ENCODE peak calls at places on chromosome 9, in ten cellular contexts. K is sigmoid colon, N is mesenchymal stem cell, M is psoas muscle, H is aorta, Z is transverse colon, R is heart right ventricle, E is colonic mucosa, A is uterus, T is neuronal stem cell. W is an unnamed sample. For H3K4me1, the result is how much of the 10 kb centered on the place peaks cover.

GRCh38 chr9:101455656-101456235 is 20.2 kb upstream of the ALDOB start:
- DNase-seq in K (no peak), N (no peak), A (no peak), M (no peak), R (no peak), Z (no peak), T (no peak), H (no peak), E (no peak), W (no peak)

GRCh38 chr9:21744874-21745273 is 57.6 kb upstream of the MTAP start:
- DNase-seq in M (no peak), Z (no peak), N (no peak), T (no peak), H (no peak), K (no peak), A (no peak), R (no peak), E (no peak), W (no peak)

GRCh38 chr9:131969469-131969989 is 110.1 kb downstream of the MED27 start:
- DNase-seq in H (no peak), T (no peak), R (no peak), N (no peak), E (no peak), M (no peak), Z (no peak), K (no peak), A (no peak), W (no peak)

GRCh38 chr9:19641046-19641445 is 147.8 kb downstream of the SLC24A2 start:
- DNase-seq in E (no peak), T (no peak), R (no peak), Z (no peak), M (no peak), A (no peak), N (peak), H (no peak), K (no peak), W (no peak)

GRCh38 chr9:130770679-130771442 is 64.2 kb upstream of the ABL1 start:
- DNase-seq in A (no peak), H (no peak), R (no peak), T (peak), E (no peak), N (peak), M (no peak), K (no peak), Z (no peak), W (no peak)

GRCh38 chr9:80649001-80649420 is 1040.3 kb downstream of the TLE1 start:
- DNase-seq in A (peak), E (peak), T (no peak), N (peak), R (peak), H (no peak), Z (peak), M (peak), K (peak), W (no peak)

GRCh38 chr9:135888766-135889394 is 18.5 kb downstream of the CAMSAP1 start:
- DNase-seq in E (no peak), R (no peak), A (no peak), Z (no peak), T (no peak), M (no peak), N (no peak), K (no peak), H (no peak), W (no peak)

GRCh38 chr9:131393622-131394463 is at the start of gene PRRC2B:
- DNase-seq in A (peak), K (peak), T (peak), H (peak), N (peak), M (peak), R (peak), E (peak), Z (peak), W (peak)

GRCh38 chr9:19497276-19497675 is 88.5 kb downstream of the ACER2 start:
- DNase-seq in H (no peak), N (no peak), Z (no peak), A (no peak), M (no peak), K (no peak), R (no peak), T (no peak), E (no peak), W (no peak)

DNA sequence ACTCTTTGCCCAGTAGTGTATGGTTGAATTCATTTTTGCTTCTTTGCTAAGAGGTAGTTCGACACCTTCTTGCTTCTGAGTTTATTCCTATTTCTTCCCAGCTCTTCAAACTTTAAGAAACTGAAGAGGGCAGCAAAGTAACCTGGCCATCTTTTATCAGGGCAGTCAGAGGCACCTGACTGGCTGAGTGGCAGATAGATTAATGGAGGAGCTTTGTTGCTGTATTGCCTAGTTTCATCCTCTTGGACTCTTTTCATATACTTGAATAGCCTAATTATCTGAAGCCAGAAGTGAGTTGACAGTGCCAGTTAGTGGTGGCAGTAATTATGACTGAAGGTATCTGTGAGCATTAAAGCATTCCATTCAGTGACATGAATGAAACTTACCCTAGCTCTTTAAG is 82.5 kb downstream of the UHRF2 start:
- DNase-seq in E (no peak), M (no peak), K (no peak), Z (no peak), H (no peak), T (no peak), R (no peak), A (no peak), N (no peak), W (no peak)
- H3K4me1 ChIP-seq in E (under half), M (under half), K (under half), Z (under half), H (under half), T (under half), R (under half), A (under half), N (under half), W (under half)

GRCh38 chr9:87580941-87581438 is 83.3 kb downstream of the DAPK1 start:
- DNase-seq in A (no peak), N (no peak), K (no peak), H (no peak), R (no peak), T (no peak), E (no peak), M (no peak), Z (no peak), W (no peak)

GRCh38 chr9:87579761-87580626 is 82.3 kb downstream of the DAPK1 start:
- DNase-seq in N (peak), E (no peak), M (no peak), H (no peak), A (no peak), R (no peak), T (no peak), Z (no peak), K (no peak), W (no peak)

GRCh38 chr9:87577746-87578145 is 80.1 kb downstream of the DAPK1 start:
- DNase-seq in E (no peak), T (no peak), M (no peak), H (no peak), A (no peak), Z (no peak), N (no peak), K (no peak), R (no peak), W (no peak)

GRCh38 chr9:87581513-87581912 is 83.8 kb downstream of the DAPK1 start:
- DNase-seq in A (peak), M (no peak), N (peak), E (no peak), T (no peak), Z (no peak), R (no peak), K (no peak), H (no peak), W (no peak)

GRCh38 chr9:87578625-87579024 is 81.0 kb downstream of the DAPK1 start:
- DNase-seq in E (no peak), N (peak), M (no peak), K (no peak), R (no peak), H (no peak), Z (no peak), T (no peak), A (no peak), W (no peak)
- H3K4me1 ChIP-seq in E (under half), N (under half), M (under half), K (half or more), R (under half), H (under half), Z (under half), T (under half), A (under half), W (under half)

DNA sequence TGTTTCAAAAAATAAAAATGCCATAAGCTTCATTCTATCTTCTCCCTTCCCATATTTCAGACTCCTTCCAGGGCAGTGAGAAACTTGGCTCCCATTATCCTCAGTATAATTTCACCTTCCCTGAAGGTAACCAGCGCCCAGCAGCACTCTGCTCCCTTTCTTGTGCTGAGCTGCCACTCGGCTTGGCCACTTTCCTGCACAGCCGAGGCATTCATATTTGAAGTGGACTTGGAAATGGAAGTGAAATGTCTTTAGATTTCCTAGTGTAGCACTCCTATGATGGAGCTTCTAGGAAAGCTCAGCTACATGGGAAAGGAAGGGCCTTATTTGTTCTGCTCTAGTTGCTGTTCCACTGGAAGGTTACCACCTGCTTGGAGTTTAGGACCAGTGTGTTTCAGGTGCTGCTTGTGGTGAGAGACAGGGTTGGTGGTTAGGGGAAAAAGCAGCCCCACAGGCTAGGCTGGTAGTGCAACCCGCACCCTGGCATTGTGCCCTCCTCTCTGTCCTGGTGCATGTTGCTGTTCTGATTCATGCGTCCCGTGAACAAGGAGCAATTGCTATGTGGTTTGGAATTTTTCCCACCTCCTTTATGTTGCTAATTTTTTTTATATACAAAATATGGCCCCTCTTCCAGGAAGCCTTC is 53.8 kb downstream of the RAD23B start:
- DNase-seq in H (no peak), R (no peak), Z (no peak), E (no peak), N (no peak), A (no peak), T (no peak), M (no peak), K (no peak), W (peak)
- H3K4me1 ChIP-seq in H (under half), R (under half), Z (under half), E (under half), N (under half), A (under half), T (under half), M (under half), K (under half), W (under half)

GRCh38 chr9:127931092-127931881 is 710 bp upstream of the PIP5KL1 start:
- DNase-seq in A (no peak), N (peak), M (no peak), E (no peak), H (no peak), T (no peak), R (no peak), K (no peak), Z (no peak), W (no peak)
- H3K4me1 ChIP-seq in A (under half), N (under half), M (under half), E (under half), H (under half), T (under half), R (under half), K (under half), Z (under half), W (under half)